ENCODE peak calls at places on chromosome 15, in ten cellular contexts. One of them, this sample, is unnamed.
A peak's percentile ranks its signal among the peaks of the same experiment; 100 is the strongest.

GRCh38 chr15:57146394-57147140 is 228.1 kb downstream of the TCF12 start:
- DNase-seq in EL: peak; percentile 60
- DNase-seq in GM23338: peak; percentile 71
- DNase-seq in cardiac fibroblast: peak; percentile 84
- DNase-seq in MG63: no peak
- DNase-seq in OCI-LY7: peak; percentile 53
- DNase-seq in NCI-H2081: peak; percentile 47
- DNase-seq in nephron progenitor cell: no peak
- DNase-seq in transverse colon: no peak
- DNase-seq in ovary: no peak
- DNase-seq in this sample: no peak

GRCh38 chr15:78276032-78276943 is 11.9 kb downstream of the DNAJA4 start:
- DNase-seq in EL: no peak
- DNase-seq in GM23338: no peak
- DNase-seq in cardiac fibroblast: no peak
- DNase-seq in MG63: no peak
- DNase-seq in OCI-LY7: no peak
- DNase-seq in NCI-H2081: no peak
- DNase-seq in nephron progenitor cell: no peak
- DNase-seq in transverse colon: no peak
- DNase-seq in ovary: no peak
- DNase-seq in this sample: no peak

GRCh38 chr15:70095387-70096214 is 2.1 kb downstream of the TLE3 start:
- DNase-seq in EL: peak; percentile 1
- DNase-seq in GM23338: peak; percentile 86
- DNase-seq in cardiac fibroblast: no peak
- DNase-seq in MG63: no peak
- DNase-seq in OCI-LY7: peak; percentile 83
- DNase-seq in NCI-H2081: no peak
- DNase-seq in nephron progenitor cell: peak; percentile 41
- DNase-seq in transverse colon: peak; percentile 43
- DNase-seq in ovary: peak; percentile 47
- DNase-seq in this sample: peak; percentile 38

GRCh38 chr15:34185666-34186065 is 24.2 kb downstream of the KATNBL1 start:
- DNase-seq in EL: no peak
- DNase-seq in GM23338: no peak
- DNase-seq in cardiac fibroblast: peak; percentile 23
- DNase-seq in MG63: no peak
- DNase-seq in OCI-LY7: no peak
- DNase-seq in NCI-H2081: no peak
- DNase-seq in nephron progenitor cell: no peak
- DNase-seq in transverse colon: no peak
- DNase-seq in ovary: no peak
- DNase-seq in this sample: no peak

GRCh38 chr15:55256281-55257013 is 33.2 kb downstream of the RAB27A start:
- DNase-seq in EL: peak; percentile 15
- DNase-seq in GM23338: no peak
- DNase-seq in cardiac fibroblast: no peak
- DNase-seq in MG63: no peak
- DNase-seq in OCI-LY7: no peak
- DNase-seq in NCI-H2081: no peak
- DNase-seq in nephron progenitor cell: no peak
- DNase-seq in transverse colon: no peak
- DNase-seq in ovary: no peak
- DNase-seq in this sample: no peak

GRCh38 chr15:69074843-69075224 is 60.3 kb downstream of the NOX5 start:
- DNase-seq in EL: no peak
- DNase-seq in GM23338: peak; percentile 77
- DNase-seq in cardiac fibroblast: no peak
- DNase-seq in MG63: no peak
- DNase-seq in OCI-LY7: no peak
- DNase-seq in NCI-H2081: no peak
- DNase-seq in nephron progenitor cell: no peak
- DNase-seq in transverse colon: peak; percentile 20
- DNase-seq in ovary: no peak
- DNase-seq in this sample: no peak

GRCh38 chr15:98586066-98586465 is 62.3 kb upstream of the IGF1R start:
- DNase-seq in EL: no peak
- DNase-seq in GM23338: no peak
- DNase-seq in cardiac fibroblast: no peak
- DNase-seq in MG63: no peak
- DNase-seq in OCI-LY7: no peak
- DNase-seq in NCI-H2081: no peak
- DNase-seq in nephron progenitor cell: no peak
- DNase-seq in transverse colon: no peak
- DNase-seq in ovary: no peak
- DNase-seq in this sample: no peak

GRCh38 chr15:30940359-30940758 is 36.6 kb downstream of the FAN1 start:
- DNase-seq in EL: no peak
- DNase-seq in GM23338: no peak
- DNase-seq in cardiac fibroblast: no peak
- DNase-seq in MG63: no peak
- DNase-seq in OCI-LY7: no peak
- DNase-seq in NCI-H2081: peak; percentile 66
- DNase-seq in nephron progenitor cell: no peak
- DNase-seq in transverse colon: peak; percentile 40
- DNase-seq in ovary: no peak
- DNase-seq in this sample: no peak

GRCh38 chr15:97955529-97955928 is 5.0 kb upstream of the ARRDC4 start:
- DNase-seq in EL: no peak
- DNase-seq in GM23338: no peak
- DNase-seq in cardiac fibroblast: no peak
- DNase-seq in MG63: no peak
- DNase-seq in OCI-LY7: no peak
- DNase-seq in NCI-H2081: no peak
- DNase-seq in nephron progenitor cell: no peak
- DNase-seq in transverse colon: no peak
- DNase-seq in ovary: no peak
- DNase-seq in this sample: no peak

GRCh38 chr15:25790003-25790660 is 73.0 kb downstream of the ATP10A start:
- DNase-seq in EL: peak; percentile 79
- DNase-seq in GM23338: peak; percentile 31
- DNase-seq in cardiac fibroblast: peak; percentile 74
- DNase-seq in MG63: peak; percentile 61
- DNase-seq in OCI-LY7: peak; percentile 34
- DNase-seq in NCI-H2081: no peak
- DNase-seq in nephron progenitor cell: no peak
- DNase-seq in transverse colon: peak; percentile 42
- DNase-seq in ovary: peak; percentile 60
- DNase-seq in this sample: peak; percentile 86

GRCh38 chr15:67879440-67880129 is 39.7 kb upstream of the RNU6-1 start:
- DNase-seq in EL: no peak
- DNase-seq in GM23338: no peak
- DNase-seq in cardiac fibroblast: no peak
- DNase-seq in MG63: no peak
- DNase-seq in OCI-LY7: no peak
- DNase-seq in NCI-H2081: no peak
- DNase-seq in nephron progenitor cell: no peak
- DNase-seq in transverse colon: no peak
- DNase-seq in ovary: no peak
- DNase-seq in this sample: no peak

GRCh38 chr15:39919740-39920509 is at the start of gene GPR176:
- DNase-seq in EL: peak; percentile 94
- DNase-seq in GM23338: peak; percentile 69
- DNase-seq in cardiac fibroblast: peak; percentile 92
- DNase-seq in MG63: peak; percentile 85
- DNase-seq in OCI-LY7: no peak
- DNase-seq in NCI-H2081: no peak
- DNase-seq in nephron progenitor cell: peak; percentile 56
- DNase-seq in transverse colon: peak; percentile 22
- DNase-seq in ovary: peak; percentile 16
- DNase-seq in this sample: peak; percentile 89

GRCh38 chr15:40785158-40785557 is 15.4 kb downstream of the C15orf62 start:
- DNase-seq in EL: no peak
- DNase-seq in GM23338: peak; percentile 28
- DNase-seq in cardiac fibroblast: no peak
- DNase-seq in MG63: no peak
- DNase-seq in OCI-LY7: no peak
- DNase-seq in NCI-H2081: no peak
- DNase-seq in nephron progenitor cell: no peak
- DNase-seq in transverse colon: no peak
- DNase-seq in ovary: no peak
- DNase-seq in this sample: no peak

GRCh38 chr15:55108858-55109518 is 87.8 kb downstream of the RSL24D1 start:
- DNase-seq in EL: peak; percentile 31
- DNase-seq in GM23338: peak; percentile 77
- DNase-seq in cardiac fibroblast: peak; percentile 65
- DNase-seq in MG63: peak; percentile 43
- DNase-seq in OCI-LY7: peak; percentile 58
- DNase-seq in NCI-H2081: peak; percentile 44
- DNase-seq in nephron progenitor cell: peak; percentile 84
- DNase-seq in transverse colon: peak; percentile 61
- DNase-seq in ovary: peak; percentile 14
- DNase-seq in this sample: peak; percentile 53

GRCh38 chr15:37038716-37039106 is 61.6 kb downstream of the MEIS2 start:
- DNase-seq in EL: no peak
- DNase-seq in GM23338: no peak
- DNase-seq in cardiac fibroblast: no peak
- DNase-seq in MG63: no peak
- DNase-seq in OCI-LY7: no peak
- DNase-seq in NCI-H2081: peak; percentile 49
- DNase-seq in nephron progenitor cell: no peak
- DNase-seq in transverse colon: no peak
- DNase-seq in ovary: no peak
- DNase-seq in this sample: no peak

GRCh38 chr15:96416934-96417759 is 86.6 kb downstream of the NR2F2 start:
- DNase-seq in EL: peak; percentile 60
- DNase-seq in GM23338: peak; percentile 77
- DNase-seq in cardiac fibroblast: peak; percentile 22
- DNase-seq in MG63: peak; percentile 64
- DNase-seq in OCI-LY7: no peak
- DNase-seq in NCI-H2081: no peak
- DNase-seq in nephron progenitor cell: peak; percentile 57
- DNase-seq in transverse colon: no peak
- DNase-seq in ovary: no peak
- DNase-seq in this sample: no peak

GRCh38 chr15:100731259-100732156 is 129.1 kb downstream of the ASB7 start:
- DNase-seq in EL: peak; percentile 57
- DNase-seq in GM23338: no peak
- DNase-seq in cardiac fibroblast: peak; percentile 39
- DNase-seq in MG63: no peak
- DNase-seq in OCI-LY7: no peak
- DNase-seq in NCI-H2081: no peak
- DNase-seq in nephron progenitor cell: no peak
- DNase-seq in transverse colon: no peak
- DNase-seq in ovary: no peak
- DNase-seq in this sample: no peak

GRCh38 chr15:60526127-60526616 is 47.2 kb upstream of the ICE2 start:
- DNase-seq in EL: no peak
- DNase-seq in GM23338: no peak
- DNase-seq in cardiac fibroblast: no peak
- DNase-seq in MG63: no peak
- DNase-seq in OCI-LY7: no peak
- DNase-seq in NCI-H2081: no peak
- DNase-seq in nephron progenitor cell: no peak
- DNase-seq in transverse colon: no peak
- DNase-seq in ovary: no peak
- DNase-seq in this sample: no peak

GRCh38 chr15:40064231-40064894 is 25.4 kb upstream of the SRP14 start:
- DNase-seq in EL: peak; percentile 87
- DNase-seq in GM23338: peak; percentile 40
- DNase-seq in cardiac fibroblast: peak; percentile 56
- DNase-seq in MG63: peak; percentile 93
- DNase-seq in OCI-LY7: peak; percentile 81
- DNase-seq in NCI-H2081: no peak
- DNase-seq in nephron progenitor cell: no peak
- DNase-seq in transverse colon: no peak
- DNase-seq in ovary: no peak
- DNase-seq in this sample: no peak

GRCh38 chr15:101000271-101000681 is 81.1 kb downstream of the LRRK1 start:
- DNase-seq in EL: peak; percentile 61
- DNase-seq in GM23338: peak; percentile 66
- DNase-seq in cardiac fibroblast: no peak
- DNase-seq in MG63: no peak
- DNase-seq in OCI-LY7: no peak
- DNase-seq in NCI-H2081: no peak
- DNase-seq in nephron progenitor cell: no peak
- DNase-seq in transverse colon: no peak
- DNase-seq in ovary: no peak
- DNase-seq in this sample: no peak

GRCh38 chr15:26771168-26771916 is 1.5 kb downstream of the GABRB3 start:
- DNase-seq in EL: no peak
- DNase-seq in GM23338: peak; percentile 90
- DNase-seq in cardiac fibroblast: no peak
- DNase-seq in MG63: no peak
- DNase-seq in OCI-LY7: no peak
- DNase-seq in NCI-H2081: peak; percentile 59
- DNase-seq in nephron progenitor cell: peak; percentile 93
- DNase-seq in transverse colon: no peak
- DNase-seq in ovary: peak; percentile 21
- DNase-seq in this sample: peak; percentile 28

GRCh38 chr15:70375006-70375409 is 277.3 kb upstream of the TLE3 start:
- DNase-seq in EL: peak; percentile 64
- DNase-seq in GM23338: no peak
- DNase-seq in cardiac fibroblast: peak; percentile 53
- DNase-seq in MG63: peak; percentile 95
- DNase-seq in OCI-LY7: no peak
- DNase-seq in NCI-H2081: no peak
- DNase-seq in nephron progenitor cell: no peak
- DNase-seq in transverse colon: no peak
- DNase-seq in ovary: no peak
- DNase-seq in this sample: no peak

GRCh38 chr15:36896949-36897348 is 203.4 kb downstream of the MEIS2 start:
- DNase-seq in EL: no peak
- DNase-seq in GM23338: no peak
- DNase-seq in cardiac fibroblast: no peak
- DNase-seq in MG63: no peak
- DNase-seq in OCI-LY7: no peak
- DNase-seq in NCI-H2081: no peak
- DNase-seq in nephron progenitor cell: peak; percentile 53
- DNase-seq in transverse colon: no peak
- DNase-seq in ovary: no peak
- DNase-seq in this sample: no peak

GRCh38 chr15:39213385-39213840 is 367.5 kb upstream of the THBS1 start:
- DNase-seq in EL: peak; percentile 99
- DNase-seq in GM23338: peak; percentile 97
- DNase-seq in cardiac fibroblast: peak; percentile 96
- DNase-seq in MG63: peak; percentile 47
- DNase-seq in OCI-LY7: no peak
- DNase-seq in NCI-H2081: no peak
- DNase-seq in nephron progenitor cell: peak; percentile 18
- DNase-seq in transverse colon: no peak
- DNase-seq in ovary: peak; percentile 51
- DNase-seq in this sample: peak; percentile 68

GRCh38 chr15:71448688-71449114 is 333.4 kb downstream of the THSD4 start:
- DNase-seq in EL: peak; percentile 72
- DNase-seq in GM23338: peak; percentile 79
- DNase-seq in cardiac fibroblast: peak; percentile 81
- DNase-seq in MG63: peak; percentile 31
- DNase-seq in OCI-LY7: peak; percentile 43
- DNase-seq in NCI-H2081: peak; percentile 33
- DNase-seq in nephron progenitor cell: peak; percentile 66
- DNase-seq in transverse colon: peak; percentile 22
- DNase-seq in ovary: peak; percentile 16
- DNase-seq in this sample: peak; percentile 43

GRCh38 chr15:28923726-28924280 is 38.0 kb downstream of the APBA2 start:
- DNase-seq in EL: no peak
- DNase-seq in GM23338: no peak
- DNase-seq in cardiac fibroblast: no peak
- DNase-seq in MG63: no peak
- DNase-seq in OCI-LY7: no peak
- DNase-seq in NCI-H2081: no peak
- DNase-seq in nephron progenitor cell: no peak
- DNase-seq in transverse colon: no peak
- DNase-seq in ovary: no peak
- DNase-seq in this sample: no peak

GRCh38 chr15:26874774-26875475 is 8.1 kb downstream of the GABRA5 start:
- DNase-seq in EL: no peak
- DNase-seq in GM23338: no peak
- DNase-seq in cardiac fibroblast: no peak
- DNase-seq in MG63: no peak
- DNase-seq in OCI-LY7: no peak
- DNase-seq in NCI-H2081: no peak
- DNase-seq in nephron progenitor cell: no peak
- DNase-seq in transverse colon: no peak
- DNase-seq in ovary: no peak
- DNase-seq in this sample: no peak